ENCODE peak calls at places on chromosomes 11 and 22, in eight cellular contexts. One of them, this sample, is unnamed.

GRCh38 chr22:49155809-49156580 is 671.7 kb downstream of the BRD1 start:
- DNase-seq in foreskin keratinocyte: no peak
- DNase-seq in GM10248: no peak
- DNase-seq in esophagus squamous epithelium: no peak
- DNase-seq in AG09309: no peak
- DNase-seq in esophagus muscularis mucosa: no peak
- DNase-seq in SK-N-SH: peak; percentile 54
- DNase-seq in ovary: no peak
- DNase-seq in this sample: no peak

GRCh38 chr11:29217901-29218300 is 798.9 kb downstream of the KCNA4 start:
- DNase-seq in esophagus squamous epithelium: no peak
- DNase-seq in AG09309: no peak
- DNase-seq in esophagus muscularis mucosa: no peak
- DNase-seq in ovary: no peak
- DNase-seq in foreskin keratinocyte: no peak
- DNase-seq in GM10248: no peak
- DNase-seq in SK-N-SH: no peak
- DNase-seq in this sample: no peak

GRCh38 chr11:45048313-45048841 is 97.7 kb upstream of the TP53I11 start:
- DNase-seq in GM10248: no peak
- DNase-seq in ovary: no peak
- DNase-seq in esophagus squamous epithelium: no peak
- DNase-seq in AG09309: no peak
- DNase-seq in foreskin keratinocyte: no peak
- DNase-seq in SK-N-SH: no peak
- DNase-seq in esophagus muscularis mucosa: no peak
- DNase-seq in this sample: no peak

GRCh38 chr11:65438257-65439151 is 15.9 kb downstream of the NEAT1 start:
- DNase-seq in ovary: no peak
- DNase-seq in esophagus squamous epithelium: no peak
- DNase-seq in foreskin keratinocyte: no peak
- DNase-seq in AG09309: no peak
- DNase-seq in GM10248: no peak
- DNase-seq in esophagus muscularis mucosa: no peak
- DNase-seq in SK-N-SH: no peak
- DNase-seq in this sample: no peak

GRCh38 chr11:128757235-128757711 is 63.4 kb downstream of the FLI1 start:
- DNase-seq in esophagus muscularis mucosa: no peak
- DNase-seq in AG09309: no peak
- DNase-seq in GM10248: peak; percentile 82
- DNase-seq in foreskin keratinocyte: no peak
- DNase-seq in esophagus squamous epithelium: peak; percentile 29
- DNase-seq in ovary: no peak
- DNase-seq in SK-N-SH: no peak
- DNase-seq in this sample: peak; percentile 88

GRCh38 chr22:47474895-47475294 is 712.4 kb downstream of the TBC1D22A start:
- DNase-seq in esophagus squamous epithelium: no peak
- DNase-seq in SK-N-SH: no peak
- DNase-seq in esophagus muscularis mucosa: peak; percentile 68
- DNase-seq in ovary: no peak
- DNase-seq in foreskin keratinocyte: no peak
- DNase-seq in GM10248: no peak
- DNase-seq in AG09309: no peak
- DNase-seq in this sample: no peak

GRCh38 chr11:88420165-88420781 is 82.7 kb upstream of the CTSC start:
- DNase-seq in AG09309: peak; percentile 89
- DNase-seq in esophagus squamous epithelium: no peak
- DNase-seq in ovary: no peak
- DNase-seq in esophagus muscularis mucosa: no peak
- DNase-seq in GM10248: no peak
- DNase-seq in foreskin keratinocyte: peak; percentile 100
- DNase-seq in SK-N-SH: no peak
- DNase-seq in this sample: no peak

GRCh38 chr11:69915501-69916250 is 96.5 kb upstream of the FGF3 start:
- DNase-seq in esophagus muscularis mucosa: no peak
- DNase-seq in foreskin keratinocyte: peak; percentile 38
- DNase-seq in GM10248: peak; percentile 66
- DNase-seq in AG09309: no peak
- DNase-seq in esophagus squamous epithelium: no peak
- DNase-seq in SK-N-SH: peak; percentile 87
- DNase-seq in ovary: peak; percentile 74
- DNase-seq in this sample: peak; percentile 72

GRCh38 chr11:129458756-129459535 is 83.3 kb downstream of the BARX2 start:
- DNase-seq in esophagus muscularis mucosa: peak; percentile 74
- DNase-seq in ovary: no peak
- DNase-seq in AG09309: no peak
- DNase-seq in GM10248: no peak
- DNase-seq in esophagus squamous epithelium: no peak
- DNase-seq in foreskin keratinocyte: peak; percentile 38
- DNase-seq in SK-N-SH: no peak
- DNase-seq in this sample: no peak

GRCh38 chr11:134951305-134951700 is 539.3 kb upstream of the B3GAT1 start:
- DNase-seq in ovary: no peak
- DNase-seq in SK-N-SH: no peak
- DNase-seq in foreskin keratinocyte: no peak
- DNase-seq in GM10248: no peak
- DNase-seq in AG09309: peak; percentile 32
- DNase-seq in esophagus muscularis mucosa: peak; percentile 78
- DNase-seq in esophagus squamous epithelium: no peak
- DNase-seq in this sample: no peak

GRCh38 chr11:131910491-131911387 is 540.3 kb downstream of the NTM start:
- DNase-seq in SK-N-SH: peak; percentile 73
- DNase-seq in esophagus squamous epithelium: no peak
- DNase-seq in AG09309: no peak
- DNase-seq in ovary: no peak
- DNase-seq in esophagus muscularis mucosa: no peak
- DNase-seq in GM10248: peak; percentile 29
- DNase-seq in foreskin keratinocyte: peak; percentile 31
- DNase-seq in this sample: no peak

GRCh38 chr11:63905179-63905578 is 11.8 kb downstream of the RCOR2 start:
- DNase-seq in esophagus squamous epithelium: no peak
- DNase-seq in ovary: no peak
- DNase-seq in GM10248: no peak
- DNase-seq in foreskin keratinocyte: no peak
- DNase-seq in AG09309: no peak
- DNase-seq in esophagus muscularis mucosa: no peak
- DNase-seq in SK-N-SH: no peak
- DNase-seq in this sample: no peak

GRCh38 chr11:63906087-63906486 is 10.9 kb downstream of the RCOR2 start:
- DNase-seq in esophagus muscularis mucosa: no peak
- DNase-seq in ovary: no peak
- DNase-seq in AG09309: no peak
- DNase-seq in foreskin keratinocyte: no peak
- DNase-seq in esophagus squamous epithelium: no peak
- DNase-seq in SK-N-SH: no peak
- DNase-seq in GM10248: no peak
- DNase-seq in this sample: no peak

GRCh38 chr11:63907808-63908530 is 9.0 kb downstream of the RCOR2 start:
- DNase-seq in ovary: peak; percentile 40
- DNase-seq in GM10248: no peak
- DNase-seq in esophagus muscularis mucosa: no peak
- DNase-seq in AG09309: no peak
- DNase-seq in esophagus squamous epithelium: no peak
- DNase-seq in foreskin keratinocyte: no peak
- DNase-seq in SK-N-SH: no peak
- DNase-seq in this sample: no peak

GRCh38 chr11:63907063-63907462 is 9.9 kb downstream of the RCOR2 start:
- DNase-seq in esophagus squamous epithelium: no peak
- DNase-seq in foreskin keratinocyte: no peak
- DNase-seq in esophagus muscularis mucosa: no peak
- DNase-seq in GM10248: no peak
- DNase-seq in AG09309: no peak
- DNase-seq in ovary: no peak
- DNase-seq in SK-N-SH: peak; percentile 41
- DNase-seq in this sample: no peak

GRCh38 chr11:63906585-63906984 is 10.4 kb downstream of the RCOR2 start:
- DNase-seq in esophagus squamous epithelium: no peak
- DNase-seq in AG09309: no peak
- DNase-seq in foreskin keratinocyte: no peak
- DNase-seq in GM10248: no peak
- DNase-seq in esophagus muscularis mucosa: no peak
- DNase-seq in ovary: no peak
- DNase-seq in SK-N-SH: peak; percentile 81
- DNase-seq in this sample: peak; percentile 70
- TF ChIP-seq CTCF in esophagus squamous epithelium: no peak
- TF ChIP-seq CTCF in AG09309: no peak
- TF ChIP-seq CTCF in foreskin keratinocyte: peak; percentile 32
- TF ChIP-seq CTCF in GM10248: no peak
- TF ChIP-seq CTCF in esophagus muscularis mucosa: no peak
- TF ChIP-seq CTCF in ovary: no peak
- TF ChIP-seq CTCF in SK-N-SH: peak; percentile 21
- TF ChIP-seq CTCF in this sample: peak; percentile 59

DNA sequence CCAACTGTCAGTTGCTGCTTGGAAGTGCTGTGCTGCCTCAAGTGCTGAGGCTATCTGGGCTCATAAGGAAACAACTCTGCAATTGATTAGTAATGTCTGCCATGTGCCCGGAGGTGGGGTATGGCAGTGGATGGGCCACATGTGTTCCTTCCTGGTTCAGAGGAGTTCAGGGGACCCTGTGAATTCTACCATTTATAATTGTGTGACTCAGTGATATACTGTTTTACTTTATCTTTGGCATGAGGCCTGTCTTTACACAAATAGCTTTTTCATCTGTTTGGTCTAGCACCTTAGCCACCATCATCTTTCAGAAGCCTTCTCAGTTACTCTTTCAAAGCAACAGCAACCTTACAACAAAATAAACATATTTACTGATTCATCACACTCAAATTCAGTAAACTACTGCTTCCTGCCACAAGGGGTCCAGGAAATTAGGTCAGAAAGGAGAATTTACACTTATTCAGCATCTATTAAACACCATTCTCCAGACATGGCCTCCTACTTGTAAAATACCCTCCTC is 20.9 kb downstream of the DKK3 start:
- DNase-seq in foreskin keratinocyte: no peak
- DNase-seq in GM10248: no peak
- DNase-seq in AG09309: no peak
- DNase-seq in esophagus squamous epithelium: no peak
- DNase-seq in esophagus muscularis mucosa: no peak
- DNase-seq in ovary: no peak
- DNase-seq in SK-N-SH: no peak
- DNase-seq in this sample: peak; percentile 14
- TF ChIP-seq CTCF in foreskin keratinocyte: peak; percentile 59
- TF ChIP-seq CTCF in GM10248: no peak
- TF ChIP-seq CTCF in AG09309: peak; percentile 52
- TF ChIP-seq CTCF in esophagus squamous epithelium: no peak
- TF ChIP-seq CTCF in esophagus muscularis mucosa: no peak
- TF ChIP-seq CTCF in ovary: no peak
- TF ChIP-seq CTCF in SK-N-SH: peak; percentile 58
- TF ChIP-seq CTCF in this sample: no peak

GRCh38 chr11:20634044-20634443 is 34.6 kb downstream of the SLC6A5 start:
- DNase-seq in ovary: no peak
- DNase-seq in esophagus muscularis mucosa: no peak
- DNase-seq in AG09309: no peak
- DNase-seq in esophagus squamous epithelium: no peak
- DNase-seq in foreskin keratinocyte: no peak
- DNase-seq in SK-N-SH: no peak
- DNase-seq in GM10248: no peak
- DNase-seq in this sample: no peak
- TF ChIP-seq CTCF in ovary: no peak
- TF ChIP-seq CTCF in esophagus muscularis mucosa: no peak
- TF ChIP-seq CTCF in AG09309: no peak
- TF ChIP-seq CTCF in esophagus squamous epithelium: no peak
- TF ChIP-seq CTCF in foreskin keratinocyte: peak; percentile 33
- TF ChIP-seq CTCF in SK-N-SH: peak; percentile 8
- TF ChIP-seq CTCF in GM10248: no peak
- TF ChIP-seq CTCF in this sample: no peak

DNA sequence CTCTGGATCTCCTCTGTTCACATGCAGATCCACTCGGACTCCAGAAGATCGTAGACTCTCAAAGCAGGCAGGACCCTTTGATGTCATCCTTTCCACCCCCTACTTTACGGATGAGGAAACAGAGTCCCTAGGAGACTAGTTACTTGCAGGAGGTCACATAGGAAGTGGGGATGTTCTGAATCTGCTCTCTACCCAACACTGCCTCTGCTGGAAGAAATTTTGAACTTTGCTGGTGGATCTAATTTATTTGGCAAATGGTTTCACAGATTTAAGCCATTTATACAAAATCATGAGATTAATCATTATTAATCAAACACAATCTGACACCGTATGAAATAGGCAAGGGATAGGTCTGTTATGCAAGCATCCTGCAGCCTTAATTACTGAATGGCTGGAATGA is 55.0 kb upstream of the USP47 start:
- DNase-seq in SK-N-SH: no peak
- DNase-seq in ovary: no peak
- DNase-seq in AG09309: no peak
- DNase-seq in esophagus squamous epithelium: no peak
- DNase-seq in GM10248: no peak
- DNase-seq in esophagus muscularis mucosa: peak; percentile 42
- DNase-seq in foreskin keratinocyte: no peak
- DNase-seq in this sample: no peak
- TF ChIP-seq CTCF in SK-N-SH: peak; percentile 66
- TF ChIP-seq CTCF in ovary: no peak
- TF ChIP-seq CTCF in AG09309: peak; percentile 67
- TF ChIP-seq CTCF in esophagus squamous epithelium: peak; percentile 30
- TF ChIP-seq CTCF in GM10248: peak; percentile 20
- TF ChIP-seq CTCF in esophagus muscularis mucosa: peak; percentile 52
- TF ChIP-seq CTCF in foreskin keratinocyte: peak; percentile 75
- TF ChIP-seq CTCF in this sample: no peak

DNA sequence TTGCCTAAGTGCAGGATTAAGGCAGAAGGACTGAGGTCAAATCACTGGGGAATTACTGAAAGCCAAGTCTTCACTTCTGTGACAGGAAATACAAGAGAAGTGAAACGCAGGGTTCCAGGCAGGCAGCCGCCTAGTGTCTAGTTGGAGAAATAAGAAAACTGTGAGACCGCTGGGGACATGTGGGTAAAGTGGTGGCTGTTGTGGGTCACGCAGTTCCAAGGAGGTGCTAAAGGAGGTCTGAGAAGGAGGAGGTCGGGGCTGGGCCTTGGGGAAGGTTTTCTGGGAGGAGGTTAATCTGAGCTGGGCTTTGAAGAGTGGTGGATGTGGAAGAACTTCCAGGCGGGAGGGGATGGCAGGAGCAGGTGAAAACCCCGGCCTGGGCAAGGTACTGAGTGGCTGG is 11.2 kb downstream of the MCM5 start:
- DNase-seq in SK-N-SH: no peak
- DNase-seq in ovary: no peak
- DNase-seq in esophagus squamous epithelium: no peak
- DNase-seq in foreskin keratinocyte: no peak
- DNase-seq in AG09309: no peak
- DNase-seq in GM10248: peak; percentile 73
- DNase-seq in esophagus muscularis mucosa: no peak
- DNase-seq in this sample: no peak
- TF ChIP-seq CTCF in SK-N-SH: no peak
- TF ChIP-seq CTCF in ovary: no peak
- TF ChIP-seq CTCF in esophagus squamous epithelium: no peak
- TF ChIP-seq CTCF in foreskin keratinocyte: no peak
- TF ChIP-seq CTCF in AG09309: no peak
- TF ChIP-seq CTCF in GM10248: peak; percentile 39
- TF ChIP-seq CTCF in esophagus muscularis mucosa: no peak
- TF ChIP-seq CTCF in this sample: no peak

DNA sequence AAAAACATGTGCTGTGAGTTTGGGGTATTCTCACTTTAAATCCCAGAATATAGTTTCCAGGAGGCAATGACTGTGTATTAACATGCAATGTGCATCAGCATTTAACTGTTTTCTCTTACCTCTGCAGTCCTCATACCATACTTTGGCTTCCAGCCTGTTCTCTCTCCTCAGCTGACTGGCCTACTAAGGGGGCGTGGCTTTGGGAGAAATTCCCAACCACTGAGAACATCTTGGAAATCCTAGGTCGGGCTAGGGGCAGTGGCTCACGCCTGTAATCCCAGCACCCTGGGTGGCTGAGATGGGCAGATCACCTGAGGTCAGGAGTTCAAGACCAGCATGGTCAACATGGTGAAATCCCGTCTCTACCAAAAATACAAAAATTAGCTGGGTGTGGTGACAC is 13.5 kb upstream of the ZC3H12C start:
- DNase-seq in AG09309: no peak
- DNase-seq in GM10248: no peak
- DNase-seq in SK-N-SH: no peak
- DNase-seq in esophagus muscularis mucosa: no peak
- DNase-seq in esophagus squamous epithelium: no peak
- DNase-seq in ovary: no peak
- DNase-seq in foreskin keratinocyte: no peak
- DNase-seq in this sample: no peak
- TF ChIP-seq CTCF in AG09309: no peak
- TF ChIP-seq CTCF in GM10248: no peak
- TF ChIP-seq CTCF in SK-N-SH: no peak
- TF ChIP-seq CTCF in esophagus muscularis mucosa: no peak
- TF ChIP-seq CTCF in esophagus squamous epithelium: no peak
- TF ChIP-seq CTCF in ovary: no peak
- TF ChIP-seq CTCF in foreskin keratinocyte: no peak
- TF ChIP-seq CTCF in this sample: no peak

This sample was measured in activated CD8-positive, alpha-beta T cell treated with anti-CD3 and anti-CD28 coated beads for 36 hours.